ENCODE peak calls at places on chromosomes 1 and 21, in six cellular contexts. Q, X, K, B, I and M are unnamed samples.

GRCh38 chr1:235624751-235625192 is 24.8 kb downstream of the GNG4 start:
- DNase-seq in Q (no peak), X (no peak), K (peak; percentile 89), B (no peak), I (peak; percentile 45), M (no peak)

GRCh38 chr1:1835546-1835945 is 55.3 kb downstream of the GNB1 start:
- DNase-seq in Q (no peak), X (no peak), K (no peak), B (no peak), I (no peak), M (no peak)

GRCh38 chr1:41240806-41241747 is 1.0 kb downstream of the SCMH1 start:
- DNase-seq in Q (peak; percentile 73), X (peak; percentile 43), K (no peak), B (peak; percentile 39), I (no peak), M (peak; percentile 84)

GRCh38 chr1:244214009-244214967 is 163.2 kb downstream of the ZBTB18 start:
- DNase-seq in Q (no peak), X (no peak), K (peak; percentile 99), B (no peak), I (peak; percentile 94), M (peak; percentile 77)

GRCh38 chr1:6859415-6860343 is 74.4 kb downstream of the CAMTA1 start:
- DNase-seq in Q (no peak), X (no peak), K (peak; percentile 98), B (peak; percentile 55), I (peak; percentile 88), M (no peak)

GRCh38 chr1:107277022-107277421 is 136.2 kb downstream of the NTNG1 start:
- DNase-seq in Q (no peak), X (no peak), K (peak; percentile 20), B (no peak), I (no peak), M (peak; percentile 60)

GRCh38 chr1:87104945-87105344 is 190.5 kb downstream of the HS2ST1 start:
- DNase-seq in Q (no peak), X (no peak), K (no peak), B (no peak), I (no peak), M (no peak)

GRCh38 chr1:39542924-39543323 is 33.7 kb downstream of the PABPC4 start:
- DNase-seq in Q (no peak), X (no peak), K (no peak), B (no peak), I (no peak), M (no peak)

GRCh38 chr1:150152772-150153461 is 3.2 kb downstream of the PLEKHO1 start:
- DNase-seq in Q (no peak), X (no peak), K (peak; percentile 57), B (no peak), I (no peak), M (peak; percentile 75)

GRCh38 chr21:38439957-38440356 is 58.3 kb downstream of the ERG start:
- DNase-seq in Q (no peak), X (no peak), K (no peak), B (no peak), I (no peak), M (no peak)

GRCh38 chr1:82388679-82389078 is 587.9 kb downstream of the ADGRL2 start:
- DNase-seq in Q (no peak), X (no peak), K (peak; percentile 66), B (peak; percentile 33), I (no peak), M (no peak)

GRCh38 chr1:201025571-201026002 is 2.1 kb upstream of the KIF21B start:
- DNase-seq in Q (peak; percentile 75), X (no peak), K (peak; percentile 39), B (no peak), I (no peak), M (no peak)

GRCh38 chr1:60621524-60621923 is 460.8 kb upstream of the NFIA start:
- DNase-seq in Q (no peak), X (no peak), K (peak; percentile 59), B (no peak), I (peak; percentile 56), M (no peak)

GRCh38 chr1:9449106-9449627 is 90.1 kb upstream of the SLC25A33 start:
- DNase-seq in Q (no peak), X (no peak), K (peak; percentile 54), B (no peak), I (no peak), M (no peak)

GRCh38 chr1:31800677-31800967 is 15.2 kb downstream of the SPOCD1 start:
- DNase-seq in Q (no peak), X (no peak), K (no peak), B (no peak), I (no peak), M (peak; percentile 12)

GRCh38 chr1:186535388-186536133 is 74.6 kb upstream of the PDC start:
- DNase-seq in Q (no peak), X (no peak), K (peak; percentile 96), B (no peak), I (peak; percentile 82), M (no peak)

GRCh38 chr1:35001743-35002142 is 16.6 kb upstream of the TMEM35B start:
- DNase-seq in Q (no peak), X (no peak), K (peak; percentile 29), B (no peak), I (no peak), M (no peak)

GRCh38 chr1:24743404-24744211 is 1.6 kb upstream of the CLIC4 start:
- DNase-seq in Q (no peak), X (no peak), K (peak; percentile 88), B (no peak), I (no peak), M (no peak)

GRCh38 chr21:33268736-33269441 is 2.7 kb downstream of the IL10RB start:
- DNase-seq in Q (no peak), X (no peak), K (no peak), B (peak; percentile 93), I (no peak), M (no peak)

GRCh38 chr1:69459244-69459643 is 108.5 kb upstream of the LRRC7 start:
- DNase-seq in Q (no peak), X (no peak), K (no peak), B (no peak), I (no peak), M (no peak)

GRCh38 chr1:229843627-229844238 is 217.7 kb downstream of the URB2 start:
- DNase-seq in Q (no peak), X (no peak), K (peak; percentile 37), B (no peak), I (no peak), M (peak; percentile 90)

GRCh38 chr1:151888972-151889570 is 20.2 kb downstream of the THEM4 start:
- DNase-seq in Q (no peak), X (no peak), K (no peak), B (no peak), I (no peak), M (no peak)

GRCh38 chr1:12617901-12618660 is at the start of gene DHRS3:
- DNase-seq in Q (peak; percentile 85), X (peak; percentile 74), K (peak; percentile 93), B (peak; percentile 80), I (peak; percentile 58), M (peak; percentile 92)

GRCh38 chr1:183030053-183030452 is 6.8 kb downstream of the LAMC1 start:
- DNase-seq in Q (no peak), X (no peak), K (peak; percentile 86), B (no peak), I (no peak), M (no peak)

GRCh38 chr1:10051656-10052055 is 18.9 kb downstream of the UBE4B start:
- DNase-seq in Q (no peak), X (no peak), K (no peak), B (no peak), I (no peak), M (no peak)

GRCh38 chr1:29502901-29503300 is 266.6 kb downstream of the PTPRU start:
- DNase-seq in Q (no peak), X (no peak), K (no peak), B (no peak), I (no peak), M (peak; percentile 15)

GRCh38 chr1:91021686-91022517 is at the start of gene ZNF644:
- DNase-seq in Q (peak; percentile 92), X (peak; percentile 84), K (peak; percentile 89), B (peak; percentile 92), I (peak; percentile 32), M (peak; percentile 97)

GRCh38 chr1:234597894-234598293 is 12.1 kb downstream of the IRF2BP2 start:
- DNase-seq in Q (peak; percentile 72), X (peak; percentile 35), K (peak; percentile 60), B (no peak), I (no peak), M (no peak)

GRCh38 chr1:36359911-36360310 is 25.8 kb downstream of the STK40 start:
- DNase-seq in Q (no peak), X (no peak), K (peak; percentile 56), B (peak; percentile 53), I (no peak), M (no peak)

GRCh38 chr1:43359696-43360095 is 915 bp downstream of the CDC20 start:
- DNase-seq in Q (no peak), X (no peak), K (no peak), B (no peak), I (no peak), M (no peak)

GRCh38 chr1:248114890-248115289 is 19.9 kb downstream of the OR2L13 start:
- DNase-seq in Q (no peak), X (no peak), K (no peak), B (no peak), I (no peak), M (no peak)

GRCh38 chr1:181185461-181185860 is 97.0 kb downstream of the IER5 start:
- DNase-seq in Q (no peak), X (no peak), K (no peak), B (no peak), I (no peak), M (no peak)